ENCODE peak calls at places on chromosomes 1 and 21, in six cellular contexts. M, X, W, P, Z and C are unnamed samples.

GRCh38 chr1:95094923-95095322 is 22.2 kb upstream of the ALG14 start:
- DNase-seq in W (no peak), P (no peak), Z (no peak), X (peak; percentile 44), M (no peak), C (no peak)

GRCh38 chr21:26389971-26390641 is 183.0 kb downstream of the CYYR1 start:
- DNase-seq in W (no peak), Z (no peak), P (no peak), M (no peak), X (no peak), C (no peak)

GRCh38 chr1:10830961-10831669 is 34.7 kb upstream of the CASZ1 start:
- DNase-seq in X (no peak), P (no peak), Z (no peak), M (peak; percentile 2), W (no peak), C (no peak)

GRCh38 chr1:84257617-84258016 is 43.9 kb upstream of the SAMD13 start:
- DNase-seq in X (no peak), W (no peak), Z (no peak), M (no peak), P (no peak), C (no peak)

GRCh38 chr21:31181089-31181757 is 142.9 kb upstream of the KRTAP19-8 start:
- DNase-seq in W (no peak), Z (no peak), X (no peak), M (no peak), P (no peak), C (no peak)

GRCh38 chr21:41601573-41602371 is 93.8 kb upstream of the TMPRSS2 start:
- DNase-seq in X (no peak), Z (no peak), P (peak; percentile 16), W (no peak), M (no peak), C (no peak)

GRCh38 chr1:78561856-78562255 is 58.4 kb upstream of the IFI44L start:
- DNase-seq in P (no peak), X (no peak), M (no peak), W (no peak), Z (no peak), C (no peak)

GRCh38 chr1:68459796-68460195 is 10.0 kb upstream of the RPE65 start:
- DNase-seq in W (no peak), Z (no peak), P (no peak), X (no peak), M (no peak), C (no peak)

GRCh38 chr1:100360790-100361232 is 8.5 kb downstream of the CDC14A start:
- DNase-seq in M (no peak), W (no peak), Z (no peak), X (no peak), P (no peak), C (no peak)

GRCh38 chr1:33876970-33877680 is 13.2 kb downstream of the HMGB4 start:
- DNase-seq in W (no peak), Z (no peak), P (no peak), X (no peak), M (no peak), C (no peak)

GRCh38 chr1:230383425-230383824 is 42.7 kb downstream of the PGBD5 start:
- DNase-seq in X (no peak), M (no peak), Z (no peak), P (no peak), W (no peak), C (no peak)

GRCh38 chr1:247212012-247212411 is 40.2 kb upstream of the ZNF124 start:
- DNase-seq in W (no peak), Z (no peak), M (no peak), X (peak; percentile 32), P (peak; percentile 87), C (no peak)

GRCh38 chr1:153525088-153525713 is 10.6 kb downstream of the S100A6 start:
- DNase-seq in X (no peak), M (no peak), W (no peak), P (no peak), Z (no peak), C (no peak)

GRCh38 chr1:180116964-180117763 is 37.5 kb upstream of the QSOX1 start:
- DNase-seq in Z (peak; percentile 79), X (no peak), W (no peak), M (peak; percentile 50), P (no peak), C (no peak)

GRCh38 chr1:167127661-167128060 is 33.8 kb downstream of the STYXL2 start:
- DNase-seq in P (no peak), W (no peak), X (no peak), Z (no peak), M (no peak), C (no peak)

GRCh38 chr1:48021792-48022191 is 24.6 kb upstream of the TRABD2B start:
- DNase-seq in W (no peak), P (no peak), X (no peak), M (no peak), Z (no peak), C (no peak)

GRCh38 chr1:198978523-198978922 is 339.7 kb downstream of the PTPRC start:
- DNase-seq in W (no peak), P (no peak), X (no peak), Z (no peak), M (no peak), C (no peak)

GRCh38 chr1:111283838-111284237 is 6.8 kb upstream of the CHIA start:
- DNase-seq in X (no peak), P (no peak), W (no peak), M (no peak), Z (peak; percentile 7), C (no peak)

GRCh38 chr1:23614128-23614660 is 54.9 kb upstream of the ID3 start:
- DNase-seq in W (no peak), Z (no peak), M (no peak), P (no peak), X (peak; percentile 78), C (no peak)

GRCh38 chr1:85379203-85380136 is 85.5 kb downstream of the DDAH1 start:
- DNase-seq in Z (no peak), P (no peak), M (no peak), X (no peak), W (no peak), C (no peak)

GRCh38 chr1:93847811-93848288 is 31.2 kb downstream of the DNTTIP2 start:
- DNase-seq in X (peak; percentile 71), Z (peak; percentile 45), W (peak; percentile 77), P (no peak), M (peak; percentile 62), C (peak; percentile 79)

GRCh38 chr1:12191242-12192032 is 24.6 kb downstream of the TNFRSF1B start:
- DNase-seq in W (no peak), M (no peak), Z (no peak), X (no peak), P (no peak), C (no peak)

GRCh38 chr1:153677718-153678518 is 570 bp upstream of the NPR1 start:
- DNase-seq in P (no peak), Z (no peak), M (no peak), W (peak; percentile 86), X (peak; percentile 54), C (peak; percentile 82)

DNA sequence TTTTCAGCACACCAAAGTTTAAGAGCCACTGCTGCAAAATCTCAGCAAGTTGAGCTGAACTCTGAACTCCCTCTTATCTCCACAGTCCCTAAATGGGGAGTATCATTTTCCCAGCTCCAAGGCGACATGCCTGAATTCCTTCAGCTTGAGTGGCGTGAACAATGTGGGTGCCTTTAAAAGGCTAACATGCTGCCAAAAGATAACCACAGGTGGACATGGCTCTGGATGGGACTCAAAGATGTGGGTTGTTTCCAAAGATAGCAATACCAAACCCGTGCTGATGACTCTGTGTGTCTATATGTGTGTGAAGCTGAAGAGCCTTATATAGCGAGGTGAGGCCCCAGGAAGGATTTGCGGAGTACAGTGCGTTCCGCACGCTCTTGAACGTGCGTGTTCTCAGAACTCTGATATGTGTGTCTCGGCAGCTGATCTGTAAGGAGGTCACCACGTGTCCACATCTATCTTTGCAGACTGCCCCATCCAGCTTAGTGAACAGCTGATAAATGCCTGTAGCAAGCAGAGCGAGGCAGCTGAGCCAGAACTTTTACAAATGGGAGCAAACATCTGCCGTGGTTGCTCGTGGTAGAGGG is 189.2 kb downstream of the DYRK1A start:
- DNase-seq in M (no peak), W (no peak), X (peak; percentile 45), Z (no peak), P (no peak), C (no peak)
- TF ChIP-seq GABPA in M (no peak), W (no peak), X (no peak), Z (no peak), P (no peak), C (no peak)

DNA sequence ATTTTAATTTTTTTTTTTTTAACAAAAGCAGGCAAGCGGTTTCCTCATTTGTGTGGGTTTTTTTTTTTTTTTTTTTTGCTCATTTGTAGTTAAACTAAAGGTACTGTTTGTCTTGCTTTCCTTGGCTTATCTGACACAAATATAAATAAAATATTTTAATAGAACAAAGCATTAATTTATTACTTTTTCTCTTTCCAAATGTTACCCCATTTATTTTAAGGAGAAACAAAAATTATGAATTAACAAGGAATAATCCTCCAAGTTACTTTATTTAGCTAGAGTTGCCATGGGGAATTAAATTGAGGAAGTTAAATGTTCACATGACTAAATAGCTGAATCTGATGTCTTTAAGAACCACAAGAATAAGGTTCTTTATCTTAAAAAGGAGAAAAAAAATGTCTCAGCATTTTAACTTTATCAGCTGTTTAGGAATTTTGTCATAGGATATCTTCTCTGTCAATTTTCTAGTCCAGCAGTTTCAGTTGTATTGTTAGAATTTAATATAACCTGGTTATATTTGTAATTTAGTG is 12.3 kb downstream of the ATG4C start:
- DNase-seq in W (no peak), P (no peak), X (no peak), M (no peak), Z (no peak), C (no peak)
- TF ChIP-seq GABPA in W (no peak), P (no peak), X (no peak), M (no peak), Z (no peak), C (no peak)

DNA sequence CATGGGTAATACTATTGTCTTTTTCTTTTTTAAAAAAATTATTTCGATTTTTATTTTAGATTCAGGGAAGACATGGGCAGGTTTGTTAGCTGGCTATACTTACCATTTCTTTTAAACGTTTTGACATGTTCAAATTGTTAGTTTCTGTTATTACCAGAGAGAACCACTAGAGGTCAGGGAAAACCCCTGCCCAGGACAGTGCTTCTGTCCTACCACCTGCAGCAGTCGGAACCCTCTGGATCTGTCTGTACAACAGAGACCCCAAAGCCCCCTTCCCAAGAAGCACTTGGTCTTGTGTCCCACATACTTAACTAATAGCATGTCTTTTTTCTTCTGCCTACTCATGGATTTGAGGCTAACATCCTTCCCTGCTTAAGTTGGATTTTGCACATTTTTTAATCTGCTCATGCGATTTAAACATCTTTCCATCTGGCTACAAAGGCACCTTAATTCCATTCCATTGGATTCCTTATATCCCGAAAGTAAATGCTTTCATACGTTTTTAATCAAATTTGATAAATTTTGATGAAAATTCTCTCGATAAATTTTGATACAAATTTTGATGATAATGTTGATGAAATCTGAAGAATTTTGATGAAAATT is 10.0 kb upstream of the C1orf115 start:
- DNase-seq in M (no peak), W (peak; percentile 71), P (no peak), X (peak; percentile 49), Z (peak; percentile 42), C (no peak)
- TF ChIP-seq GABPA in M (no peak), W (no peak), P (no peak), X (no peak), Z (no peak), C (no peak)

GRCh38 chr21:24275613-24276012 is 1331.7 kb downstream of the MRPL39 start:
- DNase-seq in Z (no peak), M (no peak), P (no peak), W (no peak), X (no peak), C (no peak)

DNA sequence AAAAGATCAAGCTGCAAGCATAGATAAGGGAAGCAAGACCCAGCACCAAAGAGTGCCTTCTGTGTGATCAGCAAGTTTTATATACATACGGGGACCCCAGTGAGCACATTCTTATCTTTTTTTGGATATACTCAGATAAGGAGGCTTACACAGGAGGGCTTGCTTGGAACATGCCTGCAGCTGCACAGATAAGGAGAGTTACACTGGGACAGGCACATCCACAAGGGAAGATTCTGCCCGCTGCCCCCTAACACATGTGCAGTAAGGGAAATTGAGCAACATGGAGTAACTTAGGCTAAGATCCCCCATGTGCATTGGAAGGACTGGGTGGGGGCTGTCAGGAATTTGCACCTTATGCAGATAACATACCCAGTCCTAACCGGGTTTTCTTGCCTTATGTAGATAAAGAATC is 1334.7 kb downstream of the MRPL39 start:
- DNase-seq in Z (no peak), M (no peak), W (no peak), X (peak; percentile 79), P (no peak), C (no peak)
- TF ChIP-seq GABPA in Z (no peak), M (no peak), W (no peak), X (no peak), P (no peak), C (no peak)